ENCODE peak calls at places on chromosomes 12 and 14, in eight cellular contexts. C, M, G, B, W, U, K and Y are unnamed samples.

GRCh38 chr12:114799574-114800487 is 115.9 kb upstream of the TBX3 start:
- DNase-seq in C (peak; percentile 70), M (no peak), G (peak; percentile 68), B (peak; percentile 47), W (peak; percentile 96), U (no peak), K (peak; percentile 71), Y (no peak)

GRCh38 chr14:68192935-68193334 is 373.4 kb downstream of the RAD51B start:
- DNase-seq in C (no peak), M (no peak), G (no peak), B (no peak), W (no peak), U (no peak), K (no peak), Y (no peak)

GRCh38 chr12:11730299-11731041 is 81.0 kb downstream of the ETV6 start:
- DNase-seq in C (no peak), M (no peak), G (no peak), B (no peak), W (no peak), U (no peak), K (no peak), Y (peak; percentile 41)

GRCh38 chr14:21229821-21230220 is 39.4 kb downstream of the HNRNPC start:
- DNase-seq in C (no peak), M (no peak), G (no peak), B (no peak), W (no peak), U (no peak), K (no peak), Y (no peak)

GRCh38 chr12:49863946-49864816 is 21.3 kb upstream of the BCDIN3D start:
- DNase-seq in C (no peak), M (no peak), G (no peak), B (no peak), W (no peak), U (no peak), K (no peak), Y (no peak)

GRCh38 chr12:120007272-120007671 is 18.2 kb downstream of the BICDL1 start:
- DNase-seq in C (no peak), M (no peak), G (no peak), B (no peak), W (no peak), U (peak; percentile 4), K (peak; percentile 5), Y (no peak)

GRCh38 chr12:27545666-27546065 is 21.7 kb downstream of the PPFIBP1 start:
- DNase-seq in C (no peak), M (no peak), G (no peak), B (no peak), W (no peak), U (no peak), K (no peak), Y (no peak)

GRCh38 chr14:56474419-56475022 is 105.1 kb upstream of the TMEM260 start:
- DNase-seq in C (no peak), M (no peak), G (no peak), B (no peak), W (peak; percentile 67), U (peak; percentile 48), K (peak; percentile 60), Y (no peak)

GRCh38 chr12:29691146-29691854 is 92.4 kb downstream of the TMTC1 start:
- DNase-seq in C (no peak), M (no peak), G (no peak), B (no peak), W (no peak), U (no peak), K (peak; percentile 26), Y (no peak)

GRCh38 chr14:67428501-67429031 is 16.6 kb upstream of the PLEK2 start:
- DNase-seq in C (no peak), M (no peak), G (no peak), B (peak; percentile 66), W (peak; percentile 22), U (no peak), K (no peak), Y (no peak)

GRCh38 chr12:15188136-15188535 is 33.1 kb downstream of the RERG start:
- DNase-seq in C (no peak), M (no peak), G (no peak), B (no peak), W (no peak), U (no peak), K (no peak), Y (no peak)

DNA sequence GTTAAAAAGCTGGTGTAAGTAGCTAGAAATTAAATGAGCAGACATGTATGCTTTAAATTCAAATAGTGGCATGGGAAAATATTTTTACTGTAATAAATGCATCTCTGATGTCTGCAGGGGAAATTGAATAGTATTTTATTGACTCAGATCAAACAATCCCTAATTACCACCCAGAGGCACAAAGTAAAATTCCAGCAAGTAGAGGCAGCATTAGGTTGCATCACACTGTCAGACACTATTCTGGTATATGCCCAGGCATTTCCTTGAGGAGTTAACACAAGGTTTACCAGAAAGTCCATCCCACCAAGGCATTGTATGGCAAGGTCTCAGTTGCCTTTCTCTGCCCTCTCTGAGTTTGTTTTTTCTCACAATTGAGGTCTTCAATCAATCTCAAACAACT is 201.6 kb upstream of the KITLG start:
- DNase-seq in C (no peak), M (no peak), G (no peak), B (peak; percentile 21), W (no peak), U (no peak), K (no peak), Y (no peak)
- TF ChIP-seq CTCF in C (no peak), M (no peak), G (no peak), B (no peak), W (no peak), U (no peak), K (no peak), Y (no peak)

GRCh38 chr12:123847876-123848275 is 85.8 kb downstream of the DNAH10 start:
- DNase-seq in C (no peak), M (no peak), G (no peak), B (no peak), W (no peak), U (no peak), K (no peak), Y (no peak)

GRCh38 chr12:123846340-123846739 is 84.2 kb downstream of the DNAH10 start:
- DNase-seq in C (no peak), M (no peak), G (no peak), B (no peak), W (no peak), U (no peak), K (no peak), Y (no peak)

GRCh38 chr12:123845881-123846280 is 83.8 kb downstream of the DNAH10 start:
- DNase-seq in C (no peak), M (no peak), G (no peak), B (no peak), W (no peak), U (no peak), K (no peak), Y (no peak)

GRCh38 chr12:123849517-123849916 is 87.4 kb downstream of the DNAH10 start:
- DNase-seq in C (no peak), M (no peak), G (no peak), B (no peak), W (no peak), U (no peak), K (no peak), Y (no peak)

DNA sequence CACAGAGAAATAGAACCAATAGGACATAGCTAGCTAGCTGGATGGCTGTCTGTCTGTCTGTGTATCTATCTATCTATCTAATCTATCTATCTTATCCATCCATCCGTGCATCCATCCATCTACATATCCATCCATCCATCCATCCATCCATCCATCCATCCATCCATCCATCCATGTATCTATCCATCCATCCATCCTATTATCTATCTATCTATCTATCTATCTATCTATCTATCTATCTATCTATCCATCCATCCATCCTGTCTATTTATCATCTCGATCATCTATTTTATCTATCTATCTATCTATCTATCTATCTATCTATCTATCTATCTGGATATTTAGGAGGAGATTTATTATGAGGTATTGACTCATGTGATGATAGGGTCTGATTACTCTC is 84.9 kb downstream of the DNAH10 start:
- DNase-seq in C (no peak), M (no peak), G (no peak), B (no peak), W (no peak), U (no peak), K (no peak), Y (no peak)
- TF ChIP-seq CTCF in C (no peak), M (no peak), G (no peak), B (no peak), W (no peak), U (no peak), K (no peak), Y (no peak)

GRCh38 chr14:37196604-37197420 is 925 bp upstream of the MIPOL1 start:
- DNase-seq in C (no peak), M (no peak), G (no peak), B (no peak), W (no peak), U (no peak), K (no peak), Y (no peak)

GRCh38 chr14:37198907-37199306 is 1.2 kb downstream of the MIPOL1 start:
- DNase-seq in C (no peak), M (no peak), G (no peak), B (no peak), W (no peak), U (no peak), K (no peak), Y (no peak)

GRCh38 chr14:37195327-37195726 is 2.4 kb upstream of the MIPOL1 start:
- DNase-seq in C (no peak), M (no peak), G (no peak), B (peak; percentile 62), W (no peak), U (no peak), K (no peak), Y (no peak)

GRCh38 chr14:37198273-37198598 is 499 bp downstream of the MIPOL1 start:
- DNase-seq in C (no peak), M (no peak), G (no peak), B (no peak), W (no peak), U (no peak), K (no peak), Y (no peak)

GRCh38 chr14:37197421-37198272 is at the start of gene MIPOL1:
- DNase-seq in C (peak; percentile 84), M (peak; percentile 83), G (peak; percentile 97), B (peak; percentile 93), W (peak; percentile 89), U (peak; percentile 77), K (peak; percentile 86), Y (no peak)
- TF ChIP-seq CTCF in C (peak; percentile 44), M (no peak), G (no peak), B (no peak), W (peak; percentile 40), U (no peak), K (peak; percentile 40), Y (no peak)

GRCh38 chr12:53173085-53173715 is 7.3 kb upstream of the ZNF740 start:
- DNase-seq in C (no peak), M (no peak), G (no peak), B (peak; percentile 46), W (no peak), U (no peak), K (no peak), Y (no peak)

GRCh38 chr12:53172352-53172751 is 8.2 kb upstream of the ZNF740 start:
- DNase-seq in C (no peak), M (no peak), G (no peak), B (no peak), W (no peak), U (no peak), K (no peak), Y (no peak)

GRCh38 chr12:53171725-53172329 is 8.7 kb upstream of the ZNF740 start:
- DNase-seq in C (no peak), M (no peak), G (no peak), B (no peak), W (no peak), U (no peak), K (no peak), Y (no peak)

GRCh38 chr12:53176750-53177149 is 3.8 kb upstream of the ZNF740 start:
- DNase-seq in C (no peak), M (no peak), G (no peak), B (no peak), W (no peak), U (no peak), K (no peak), Y (no peak)

GRCh38 chr12:53174881-53175491 is 5.5 kb upstream of the ZNF740 start:
- DNase-seq in C (no peak), M (no peak), G (no peak), B (peak; percentile 64), W (peak; percentile 60), U (no peak), K (peak; percentile 59), Y (no peak)
- TF ChIP-seq CTCF in C (no peak), M (peak; percentile 19), G (no peak), B (peak; percentile 27), W (peak; percentile 39), U (peak; percentile 12), K (peak; percentile 52), Y (no peak)